ENCODE peak calls at places on chromosomes 4 and X, in six cellular contexts. L, E, Y, M, B and C are unnamed samples.
A peak's percentile ranks its signal among the peaks of the same experiment; 100 is the strongest.

GRCh38 chr4:101954975-101955678 is 164.6 kb downstream of the BANK1 start:
- DNase-seq in L (no peak), E (no peak), Y (no peak), M (no peak), B (peak; percentile 46), C (peak; percentile 83)

GRCh38 chr4:102299708-102300107 is 45.6 kb downstream of the SLC39A8 start:
- DNase-seq in L (peak; percentile 37), E (no peak), Y (peak; percentile 15), M (no peak), B (peak; percentile 62), C (peak; percentile 75)

GRCh38 chr4:52911684-52912294 is 49.7 kb downstream of the RASL11B start:
- DNase-seq in L (peak; percentile 84), E (peak; percentile 39), Y (no peak), M (peak; percentile 41), B (peak; percentile 64), C (peak; percentile 42)

GRCh38 chr4:52298444-52298843 is 247.3 kb downstream of the SPATA18 start:
- DNase-seq in L (no peak), E (no peak), Y (no peak), M (no peak), B (no peak), C (no peak)

GRCh38 chr4:56132835-56133234 is 184.1 kb downstream of the CEP135 start:
- DNase-seq in L (no peak), E (no peak), Y (no peak), M (no peak), B (no peak), C (no peak)

GRCh38 chr4:102324725-102325124 is 20.6 kb downstream of the SLC39A8 start:
- DNase-seq in L (no peak), E (no peak), Y (no peak), M (no peak), B (no peak), C (no peak)

GRCh38 chr4:88419874-88420273 is 37.0 kb upstream of the HERC5 start:
- DNase-seq in L (no peak), E (no peak), Y (no peak), M (no peak), B (no peak), C (no peak)

GRCh38 chr4:65007841-65008439 is 598.7 kb upstream of the TECRL start:
- DNase-seq in L (peak; percentile 65), E (no peak), Y (peak; percentile 19), M (no peak), B (peak; percentile 26), C (peak; percentile 23)

GRCh38 chr4:121711263-121712000 is 14.7 kb upstream of the ANXA5 start:
- DNase-seq in L (peak; percentile 81), E (peak; percentile 35), Y (peak; percentile 89), M (no peak), B (peak; percentile 89), C (peak; percentile 75)

GRCh38 chrX:48938721-48939416 is 18.5 kb downstream of the OTUD5 start:
- DNase-seq in L (no peak), E (no peak), Y (no peak), M (no peak), B (no peak), C (no peak)

GRCh38 chr4:185817403-185817818 is 5.4 kb upstream of the SORBS2 start:
- DNase-seq in L (no peak), E (no peak), Y (no peak), M (peak; percentile 20), B (no peak), C (no peak)

GRCh38 chr4:89216422-89216821 is 91.2 kb downstream of the GPRIN3 start:
- DNase-seq in L (no peak), E (no peak), Y (no peak), M (no peak), B (no peak), C (no peak)

GRCh38 chr4:69764311-69764710 is 3.9 kb upstream of the SULT1B1 start:
- DNase-seq in L (no peak), E (no peak), Y (no peak), M (no peak), B (no peak), C (no peak)

GRCh38 chr4:6472387-6473263 is at the start of gene PPP2R2C:
- DNase-seq in L (no peak), E (no peak), Y (no peak), M (peak; percentile 9), B (no peak), C (peak; percentile 28)